ENCODE peak calls at places on chromosomes 1 and 21, in five cellular contexts. B, Y, D, K and T are unnamed samples. For H3K4me1, the result is how much of the 10 kb centered on the place peaks cover.

GRCh38 chr1:230883964-230884363 is 15.6 kb upstream of the C1orf198 start:
- DNase-seq in B (no peak), Y (no peak), D (no peak), K (no peak), T (no peak)

GRCh38 chr1:31669786-31670582 is 25.3 kb upstream of the PEF1 start:
- DNase-seq in B (peak), Y (peak), D (peak), K (peak), T (peak)

GRCh38 chr1:170857955-170858354 is 77.4 kb upstream of the MROH9 start:
- DNase-seq in B (no peak), Y (no peak), D (no peak), K (no peak), T (no peak)

GRCh38 chr1:201020647-201021332 is 2.7 kb downstream of the KIF21B start:
- DNase-seq in B (no peak), Y (no peak), D (no peak), K (no peak), T (peak)

GRCh38 chr1:66300986-66301451 is 232.9 kb upstream of the SGIP1 start:
- DNase-seq in B (peak), Y (no peak), D (no peak), K (no peak), T (peak)

GRCh38 chr1:41894778-41895483 is 23.8 kb downstream of the HIVEP3 start:
- DNase-seq in B (no peak), Y (no peak), D (no peak), K (no peak), T (no peak)

GRCh38 chr1:160342953-160343869 is at the start of the genes COPA and NCSTN:
- DNase-seq in B (peak), Y (peak), D (peak), K (peak), T (peak)

GRCh38 chr1:205024679-205025078 is 18.3 kb upstream of the CNTN2 start:
- DNase-seq in B (no peak), Y (no peak), D (no peak), K (no peak), T (no peak)

GRCh38 chr1:152964536-152964935 is 5.9 kb upstream of the SPRR4 start:
- DNase-seq in B (no peak), Y (no peak), D (peak), K (no peak), T (no peak)

GRCh38 chr1:232568906-232569305 is 61.0 kb downstream of the SIPA1L2 start:
- DNase-seq in B (no peak), Y (no peak), D (no peak), K (no peak), T (no peak)

GRCh38 chr1:71054281-71054731 is 6.7 kb upstream of the PTGER3 start:
- DNase-seq in B (no peak), Y (no peak), D (no peak), K (peak), T (no peak)

GRCh38 chr1:19400189-19400588 is 85.2 kb downstream of the CAPZB start:
- DNase-seq in B (no peak), Y (no peak), D (no peak), K (peak), T (no peak)

GRCh38 chr1:15158506-15159165 is 5.1 kb downstream of the TMEM51 start:
- DNase-seq in B (no peak), Y (peak), D (peak), K (no peak), T (no peak)

GRCh38 chr1:165844933-165845332 is 17.5 kb downstream of the UCK2 start:
- DNase-seq in B (no peak), Y (no peak), D (no peak), K (no peak), T (no peak)

GRCh38 chr21:45768011-45768740 is 124.7 kb downstream of the PCBP3 start:
- DNase-seq in B (no peak), Y (no peak), D (no peak), K (peak), T (no peak)

GRCh38 chr1:101183388-101183699 is 53.5 kb upstream of the S1PR1 start:
- DNase-seq in B (no peak), Y (no peak), D (peak), K (no peak), T (no peak)

GRCh38 chr1:168202941-168203654 is 22.7 kb upstream of the SFT2D2 start:
- DNase-seq in B (no peak), Y (no peak), D (peak), K (no peak), T (no peak)

GRCh38 chr1:150080784-150081183 is 13.2 kb downstream of the VPS45 start:
- DNase-seq in B (no peak), Y (no peak), D (no peak), K (no peak), T (no peak)

GRCh38 chr1:172451002-172451443 is 7.2 kb upstream of the PIGC start:
- DNase-seq in B (no peak), Y (no peak), D (peak), K (no peak), T (no peak)

GRCh38 chr21:28230559-28230958 is 762.1 kb downstream of the LTN1 start:
- DNase-seq in B (no peak), Y (no peak), D (no peak), K (no peak), T (no peak)

GRCh38 chr21:28227881-28228623 is 764.6 kb downstream of the LTN1 start:
- DNase-seq in B (no peak), Y (no peak), D (no peak), K (no peak), T (no peak)

GRCh38 chr21:28228624-28228995 is 764.1 kb downstream of the LTN1 start:
- DNase-seq in B (no peak), Y (no peak), D (no peak), K (no peak), T (no peak)

GRCh38 chr21:28226563-28226962 is 766.1 kb downstream of the LTN1 start:
- DNase-seq in B (no peak), Y (no peak), D (no peak), K (no peak), T (no peak)

GRCh38 chr21:28229811-28230210 is 762.9 kb downstream of the LTN1 start:
- DNase-seq in B (no peak), Y (no peak), D (peak), K (no peak), T (no peak)
- H3K27ac ChIP-seq in B (no peak), Y (no peak), D (no peak), K (no peak), T (no peak)

GRCh38 chr1:11645270-11645669 is 9.0 kb downstream of the FBXO2 start:
- DNase-seq in B (no peak), Y (no peak), D (no peak), K (no peak), T (no peak)

GRCh38 chr1:11641776-11642305 is 12.4 kb downstream of the FBXO2 start:
- DNase-seq in B (no peak), Y (no peak), D (no peak), K (no peak), T (no peak)

GRCh38 chr1:11646317-11646716 is 7.9 kb downstream of the FBXO2 start:
- DNase-seq in B (no peak), Y (no peak), D (no peak), K (no peak), T (no peak)

GRCh38 chr1:11645670-11646265 is 8.5 kb downstream of the FBXO2 start:
- DNase-seq in B (peak), Y (no peak), D (peak), K (peak), T (peak)

GRCh38 chr1:11643782-11644181 is 10.4 kb downstream of the FBXO2 start:
- DNase-seq in B (no peak), Y (no peak), D (no peak), K (no peak), T (no peak)
- H3K4me1 ChIP-seq in B (under half), Y (under half), D (under half), K (under half), T (under half)

GRCh38 chr1:174989540-174990181 is 10.1 kb upstream of the CACYBP start:
- DNase-seq in B (no peak), Y (peak), D (no peak), K (no peak), T (no peak)

GRCh38 chr1:174988539-174988938 is 11.2 kb upstream of the CACYBP start:
- DNase-seq in B (no peak), Y (no peak), D (no peak), K (no peak), T (no peak)

GRCh38 chr1:174982971-174983689 is 16.6 kb upstream of the CACYBP start:
- DNase-seq in B (peak), Y (no peak), D (peak), K (no peak), T (peak)

GRCh38 chr1:174988986-174989385 is 10.8 kb upstream of the CACYBP start:
- DNase-seq in B (no peak), Y (no peak), D (no peak), K (no peak), T (no peak)

GRCh38 chr1:174984952-174985351 is 14.8 kb upstream of the CACYBP start:
- DNase-seq in B (no peak), Y (no peak), D (no peak), K (no peak), T (no peak)
- H3K4me3 ChIP-seq in B (no peak), Y (no peak), D (no peak), K (no peak), T (no peak)

DNA sequence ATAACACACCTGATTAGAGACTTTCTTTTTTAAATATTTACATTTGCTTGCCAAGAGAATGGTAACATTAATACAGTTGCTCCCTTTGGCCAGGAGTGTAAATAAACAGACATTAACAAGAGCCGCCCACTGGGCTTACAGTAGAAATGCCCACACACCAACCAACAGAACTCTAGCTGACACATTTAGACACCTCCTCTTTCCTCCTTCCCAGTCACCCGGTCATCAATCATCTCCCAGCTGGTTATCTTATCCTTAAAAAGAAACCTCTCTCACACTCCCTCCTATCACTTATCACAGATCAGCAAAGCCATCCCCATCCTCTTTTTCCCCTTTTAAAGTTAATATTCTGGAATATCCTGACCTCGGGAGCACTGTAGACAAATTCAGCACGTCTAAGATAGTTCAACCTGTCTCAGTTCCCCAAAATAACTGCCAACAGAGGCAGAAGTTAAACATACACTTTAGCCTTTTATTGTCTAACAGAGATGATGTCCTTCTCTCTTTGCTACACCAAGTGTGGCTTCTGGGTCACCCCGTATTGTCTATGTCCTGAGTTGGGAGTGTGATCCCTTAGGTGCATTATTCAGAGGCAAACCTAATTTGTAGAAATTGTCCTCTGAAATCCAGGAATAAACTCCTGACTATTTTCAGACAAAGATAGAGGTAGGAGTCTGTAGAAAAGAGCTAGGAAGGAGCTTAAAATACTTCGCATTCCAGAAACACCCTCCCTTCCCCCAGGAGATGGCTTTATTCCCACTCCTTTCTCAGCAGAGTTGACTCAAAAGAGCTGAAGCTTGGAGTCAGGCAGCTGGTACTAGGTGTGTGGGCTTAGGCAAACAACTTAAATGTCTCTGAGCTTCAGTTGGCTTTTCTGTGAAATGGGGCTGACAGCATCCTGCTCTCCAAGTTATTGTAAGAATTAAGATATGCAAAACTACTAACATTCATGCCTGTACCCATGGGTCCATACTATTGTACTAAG is 8.8 kb downstream of the MYCL start:
- DNase-seq in B (no peak), Y (no peak), D (peak), K (no peak), T (no peak)
- H3K27ac ChIP-seq in B (no peak), Y (no peak), D (no peak), K (no peak), T (no peak)